ENCODE peak calls at places on chromosomes 6 and 20, in four cellular contexts. C is heart right ventricle, V is left ventricle myocardium inferior, X is HFFc6. R is an unnamed sample.

GRCh38 chr6:44176935-44177509 is 18.4 kb downstream of the CAPN11 start:
- DNase-seq in C (no peak), V (no peak), X (no peak), R (no peak)

GRCh38 chr6:129597023-129597713 is 112.8 kb downstream of the ARHGAP18 start:
- DNase-seq in C (no peak), V (no peak), X (no peak), R (no peak)

GRCh38 chr20:63065911-63066310 is 59.1 kb upstream of the BHLHE23 start:
- DNase-seq in C (peak), V (peak), X (no peak), R (no peak)

GRCh38 chr6:43954311-43955131 is 172.7 kb downstream of the MRPL14 start:
- DNase-seq in C (peak), V (peak), X (no peak), R (no peak)

GRCh38 chr6:56757585-56757984 is 114.9 kb upstream of the DST start:
- DNase-seq in C (no peak), V (no peak), X (peak), R (no peak)

GRCh38 chr6:93787841-93788240 is 368.5 kb upstream of the EPHA7 start:
- DNase-seq in C (no peak), V (no peak), X (no peak), R (no peak)

GRCh38 chr6:16854986-16855385 is 93.7 kb upstream of the ATXN1 start:
- DNase-seq in C (no peak), V (no peak), X (peak), R (no peak)

GRCh38 chr20:52801628-52802006 is 170.5 kb upstream of the TSHZ2 start:
- DNase-seq in C (no peak), V (peak), X (no peak), R (no peak)

GRCh38 chr20:25036331-25036936 is 21.5 kb downstream of the ACSS1 start:
- DNase-seq in C (no peak), V (no peak), X (no peak), R (no peak)

GRCh38 chr20:33576432-33576883 is 85.7 kb upstream of the C20orf144 start:
- DNase-seq in C (no peak), V (no peak), X (no peak), R (no peak)

GRCh38 chr6:112956696-112957525 is 609.8 kb downstream of the RFPL4B start:
- DNase-seq in C (no peak), V (no peak), X (peak), R (peak)

GRCh38 chr20:3732327-3733118 is at the start of gene HSPA12B:
- DNase-seq in C (peak), V (no peak), X (no peak), R (no peak)

GRCh38 chr20:10798811-10799210 is 125.0 kb upstream of the JAG1 start:
- DNase-seq in C (no peak), V (no peak), X (no peak), R (no peak)

GRCh38 chr20:62555642-62556420 is 80.0 kb upstream of the GATA5 start:
- DNase-seq in C (no peak), V (no peak), X (no peak), R (no peak)

GRCh38 chr6:139109558-139109957 is 25.3 kb upstream of the HECA start:
- DNase-seq in C (peak), V (no peak), X (peak), R (no peak)

GRCh38 chr6:159577564-159577963 is 115.5 kb downstream of the SOD2 start:
- DNase-seq in C (no peak), V (no peak), X (no peak), R (no peak)

GRCh38 chr20:2708073-2708415 is 15.5 kb downstream of the EBF4 start:
- DNase-seq in C (no peak), V (no peak), X (no peak), R (no peak)

GRCh38 chr6:130993292-130993765 is 69.7 kb downstream of the EPB41L2 start:
- DNase-seq in C (no peak), V (no peak), X (no peak), R (no peak)

GRCh38 chr6:99819853-99820252 is 174.2 kb downstream of the MCHR2 start:
- DNase-seq in C (no peak), V (no peak), X (no peak), R (no peak)

GRCh38 chr6:139146317-139146726 is 11.4 kb downstream of the HECA start:
- DNase-seq in C (no peak), V (no peak), X (no peak), R (no peak)

GRCh38 chr20:9978395-9979004 is 56.3 kb upstream of the ANKEF1 start:
- DNase-seq in C (no peak), V (no peak), X (peak), R (peak)

GRCh38 chr6:45555981-45556771 is 178.4 kb upstream of the SUPT3H start:
- DNase-seq in C (no peak), V (peak), X (peak), R (no peak)

GRCh38 chr6:106847116-106847515 is 127.4 kb downstream of the CD24 start:
- DNase-seq in C (no peak), V (no peak), X (no peak), R (no peak)

GRCh38 chr6:51273228-51273961 is 454.7 kb downstream of the TFAP2B start:
- DNase-seq in C (no peak), V (no peak), X (no peak), R (no peak)

GRCh38 chr20:3446779-3447178 is 24.0 kb upstream of the ATRN start:
- DNase-seq in C (no peak), V (no peak), X (no peak), R (no peak)

GRCh38 chr6:7777062-7777461 is 51.2 kb downstream of the BMP6 start:
- DNase-seq in C (no peak), V (no peak), X (no peak), R (no peak)

GRCh38 chr20:51985013-51985415 is 182.7 kb upstream of the SALL4 start:
- DNase-seq in C (no peak), V (no peak), X (peak), R (peak)

GRCh38 chr6:152087096-152087495 is 279.6 kb downstream of the ESR1 start:
- DNase-seq in C (no peak), V (no peak), X (peak), R (no peak)

GRCh38 chr6:36631326-36632046 is 37.3 kb downstream of the SRSF3 start:
- DNase-seq in C (no peak), V (no peak), X (no peak), R (no peak)

GRCh38 chr6:6251555-6252280 is 68.7 kb downstream of the F13A1 start:
- DNase-seq in C (no peak), V (no peak), X (no peak), R (no peak)

GRCh38 chr20:35575958-35576357 is 34.1 kb downstream of the ERGIC3 start:
- DNase-seq in C (no peak), V (no peak), X (no peak), R (no peak)

GRCh38 chr6:14074723-14075503 is 42.7 kb upstream of the CD83 start:
- DNase-seq in C (no peak), V (no peak), X (no peak), R (no peak)

GRCh38 chr20:53869466-53870258 is 200.7 kb downstream of the BCAS1 start:
- DNase-seq in C (no peak), V (no peak), X (peak), R (no peak)

GRCh38 chr6:106974999-106975698 is 620 bp upstream of the CD24 start:
- DNase-seq in C (peak), V (peak), X (no peak), R (no peak)

GRCh38 chr6:131781717-131782116 is 26.1 kb upstream of the ENPP1 start:
- DNase-seq in C (no peak), V (no peak), X (no peak), R (no peak)

GRCh38 chr20:63064745-63065711 is 58.3 kb upstream of the BHLHE23 start:
- DNase-seq in C (peak), V (peak), X (no peak), R (no peak)

GRCh38 chr20:59145926-59146800 is 17.5 kb upstream of the ZNF831 start:
- DNase-seq in C (no peak), V (no peak), X (no peak), R (no peak)

GRCh38 chr20:41837669-41838224 is 219.6 kb upstream of the CHD6 start:
- DNase-seq in C (no peak), V (no peak), X (no peak), R (no peak)

GRCh38 chr20:5077761-5078387 is 41.9 kb downstream of the PCNA start:
- DNase-seq in C (no peak), V (no peak), X (no peak), R (no peak)

GRCh38 chr20:48404598-48404997 is 423.2 kb downstream of the PREX1 start:
- DNase-seq in C (no peak), V (no peak), X (no peak), R (no peak)
- TF ChIP-seq CTCF in C (no peak), V (no peak), X (peak), R (no peak)

DNA sequence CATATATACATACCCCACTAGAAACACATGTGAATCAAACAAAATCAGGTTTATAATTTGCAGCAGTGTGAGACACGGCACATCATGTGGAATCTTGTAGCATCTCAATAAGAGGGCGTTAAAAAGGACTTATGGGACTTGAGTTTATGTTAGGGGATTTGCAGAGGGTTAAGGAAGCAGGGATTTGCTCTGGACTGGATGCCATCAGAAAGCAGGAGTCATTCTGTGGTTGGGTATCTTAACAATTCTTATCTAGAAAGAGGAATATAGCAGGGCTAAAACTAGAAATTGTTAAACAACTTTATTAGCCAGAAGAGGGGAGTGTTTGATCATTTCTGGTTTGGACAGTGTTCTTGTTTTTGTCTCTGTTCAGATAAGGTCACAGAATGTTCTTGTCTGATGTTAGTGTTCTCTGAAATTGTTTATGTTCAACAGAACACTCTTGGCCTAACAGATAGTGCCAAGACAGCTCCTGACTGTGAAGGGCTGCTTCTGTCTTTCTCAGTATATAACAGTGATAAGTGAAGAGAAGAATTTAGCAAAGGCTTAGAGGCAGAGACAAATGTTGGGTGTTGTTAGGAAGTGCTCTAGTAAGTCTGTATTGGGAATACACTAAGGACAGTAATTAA is 39.2 kb downstream of the LIN28B start:
- DNase-seq in C (no peak), V (no peak), X (peak), R (no peak)
- TF ChIP-seq CTCF in C (peak), V (peak), X (peak), R (no peak)

GRCh38 chr6:27248783-27249182 is 1.3 kb downstream of the PRSS16 start:
- DNase-seq in C (no peak), V (no peak), X (no peak), R (no peak)
- TF ChIP-seq CTCF in C (no peak), V (no peak), X (no peak), R (no peak)

DNA sequence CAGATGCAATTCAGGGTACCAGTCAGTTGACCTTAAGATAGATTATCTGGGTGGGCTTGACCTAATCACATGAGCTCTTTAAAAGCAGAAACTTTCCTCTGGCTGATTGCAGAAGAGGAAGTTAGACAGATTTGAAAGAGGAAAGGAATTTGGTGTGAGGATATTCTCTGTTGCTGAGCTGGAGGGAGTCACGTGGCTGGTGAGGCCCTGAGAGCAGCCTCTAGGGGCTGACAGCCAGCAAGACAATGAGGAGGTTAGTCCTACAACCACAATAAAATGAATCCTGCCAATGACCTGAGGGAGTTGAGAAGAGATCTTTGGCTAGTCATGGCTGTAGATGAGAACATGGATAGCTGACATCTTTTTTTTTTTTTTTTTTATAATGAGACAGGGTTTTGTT is 87.0 kb upstream of the B3GAT2 start:
- DNase-seq in C (no peak), V (no peak), X (no peak), R (no peak)
- TF ChIP-seq CTCF in C (no peak), V (no peak), X (no peak), R (no peak)

DNA sequence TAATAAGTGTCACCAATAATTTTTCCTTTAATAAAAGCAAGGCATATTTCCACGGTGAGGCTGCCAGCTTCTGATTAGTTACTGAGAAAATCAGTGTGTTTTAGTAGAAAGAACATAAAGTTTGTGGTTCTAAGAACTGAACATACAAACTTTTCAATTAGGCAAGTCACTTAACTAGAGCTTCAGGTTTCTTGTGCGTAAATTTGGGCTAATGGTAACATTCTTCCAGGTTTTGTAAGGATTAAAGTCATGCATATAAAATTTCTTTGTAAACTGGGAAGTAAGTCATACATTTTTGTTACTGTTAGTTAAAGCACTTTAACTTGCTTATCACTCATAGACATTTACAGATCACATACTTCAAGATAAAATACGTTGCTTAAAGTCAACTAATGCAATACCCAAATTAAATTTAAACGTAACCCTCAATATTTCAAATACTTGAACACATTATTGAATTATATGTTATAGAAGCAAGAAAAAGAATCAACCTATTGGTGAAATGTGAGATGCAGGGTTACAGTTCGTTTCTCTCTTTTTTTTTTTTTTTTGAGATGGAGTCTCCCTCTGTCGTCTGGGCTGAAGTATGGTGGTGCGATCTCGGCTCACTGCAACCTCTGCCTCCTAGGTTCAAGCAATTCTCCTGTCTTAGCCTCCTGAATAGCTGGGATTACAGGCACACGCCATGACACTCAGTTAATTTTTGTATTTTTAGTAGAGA is 327.3 kb upstream of the NOX3 start:
- DNase-seq in C (no peak), V (no peak), X (peak), R (peak)
- TF ChIP-seq CTCF in C (no peak), V (no peak), X (peak), R (no peak)

GRCh38 chr6:166156942-166157341 is 10.7 kb downstream of the TBXT start:
- DNase-seq in C (no peak), V (no peak), X (no peak), R (no peak)
- TF ChIP-seq CTCF in C (peak), V (peak), X (peak), R (no peak)

GRCh38 chr6:35629876-35630378 is 58.8 kb downstream of the FKBP5 start:
- DNase-seq in C (no peak), V (no peak), X (no peak), R (no peak)

GRCh38 chr6:35622283-35622682 is 66.4 kb downstream of the FKBP5 start:
- DNase-seq in C (no peak), V (no peak), X (no peak), R (no peak)

GRCh38 chr6:35620706-35621105 is 68.0 kb downstream of the FKBP5 start:
- DNase-seq in C (no peak), V (no peak), X (no peak), R (no peak)

DNA sequence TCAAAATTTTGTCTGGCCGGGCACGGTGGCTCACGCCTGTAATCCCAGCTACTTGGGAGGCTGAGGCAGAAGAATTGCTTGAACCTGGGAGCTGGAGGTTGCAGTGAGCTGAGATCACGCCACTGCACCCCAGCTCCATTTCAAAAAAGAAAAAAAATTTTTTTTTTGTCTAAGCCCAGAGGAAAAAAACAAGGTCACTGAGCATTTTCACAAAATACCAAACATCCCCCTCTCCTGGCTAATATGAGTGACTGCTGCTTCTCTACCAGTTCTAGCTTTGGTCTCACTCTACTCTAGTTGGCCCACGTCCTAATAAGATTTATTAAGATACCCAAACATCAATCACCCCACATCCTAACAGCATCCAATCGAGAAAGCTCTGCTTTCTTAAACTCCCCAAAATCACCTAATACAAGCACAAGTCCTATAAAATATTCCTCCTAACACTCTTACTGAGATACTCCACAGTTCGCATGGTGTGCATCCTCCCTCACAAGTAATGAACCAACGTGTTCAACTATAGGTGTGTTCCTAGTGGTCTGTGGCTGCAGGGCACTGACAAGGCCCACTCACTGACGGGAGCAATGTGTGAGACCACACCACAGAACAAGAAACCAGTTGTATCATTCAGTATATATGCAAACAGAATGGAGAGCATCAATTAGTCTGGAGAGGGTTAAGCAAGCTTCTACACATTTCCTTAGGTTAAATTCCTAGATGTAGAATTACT is 64.2 kb downstream of the FKBP5 start:
- DNase-seq in C (no peak), V (no peak), X (no peak), R (no peak)
- TF ChIP-seq CTCF in C (peak), V (peak), X (peak), R (peak)

R was measured in AG04449.